ENCODE peak calls at places on chromosomes 4 and X, in nine cellular contexts. W is CD8-positive, alpha-beta memory T cell; N is cardiac muscle cell; X is esophagus squamous epithelium; A is H1; V is right cardiac atrium; L is heart left ventricle; H is NT2/D1; R is Peyer's patch. Z is an unnamed sample. For H3K27me3, the result is how much of the 10 kb centered on the place peaks cover.

GRCh38 chrX:9133426-9133825 is 99.5 kb upstream of the FAM9B start:
- DNase-seq in W (no peak), N (no peak), X (no peak), A (no peak), V (no peak), L (no peak), H (no peak), R (no peak), Z (no peak)

GRCh38 chr4:14022428-14022827 is 394.9 kb upstream of the BOD1L1 start:
- DNase-seq in W (no peak), N (no peak), X (no peak), A (no peak), V (no peak), L (no peak), H (no peak), R (no peak), Z (no peak)

GRCh38 chrX:3145716-3146115 is 104.4 kb downstream of the ARSF start:
- DNase-seq in W (no peak), N (no peak), X (no peak), A (no peak), V (no peak), L (no peak), H (peak), R (no peak), Z (no peak)

GRCh38 chr4:121943941-121944340 is 7.9 kb downstream of the TRPC3 start:
- DNase-seq in W (no peak), N (no peak), X (no peak), A (no peak), V (no peak), L (no peak), H (no peak), R (no peak), Z (no peak)

GRCh38 chr4:15197005-15197404 is 194.7 kb downstream of the CPEB2 start:
- DNase-seq in W (no peak), N (peak), X (no peak), A (no peak), V (no peak), L (no peak), H (peak), R (no peak), Z (no peak)

GRCh38 chr4:161762796-161763195 is 401.0 kb downstream of the FSTL5 start:
- DNase-seq in W (no peak), N (no peak), X (no peak), A (no peak), V (no peak), L (no peak), H (no peak), R (no peak), Z (no peak)

GRCh38 chrX:18886005-18886343 is 97.9 kb downstream of the PHKA2 start:
- DNase-seq in W (no peak), N (no peak), X (no peak), A (no peak), V (no peak), L (no peak), H (no peak), R (peak), Z (peak)

GRCh38 chr4:95548738-95549245 is at the start of gene UNC5C:
- DNase-seq in W (no peak), N (peak), X (no peak), A (no peak), V (peak), L (peak), H (no peak), R (no peak), Z (no peak)

GRCh38 chrX:15418041-15418706 is 34.0 kb upstream of the VEGFD start:
- DNase-seq in W (no peak), N (no peak), X (no peak), A (no peak), V (no peak), L (no peak), H (no peak), R (no peak), Z (no peak)

GRCh38 chr4:48570646-48571220 is 80.7 kb downstream of the ZAR1 start:
- DNase-seq in W (no peak), N (no peak), X (no peak), A (no peak), V (no peak), L (no peak), H (no peak), R (no peak), Z (no peak)

GRCh38 chr4:181952478-181952877 is 290.7 kb upstream of the TENM3 start:
- DNase-seq in W (no peak), N (no peak), X (no peak), A (no peak), V (no peak), L (peak), H (no peak), R (no peak), Z (no peak)

GRCh38 chrX:50697691-50698090 is 116.3 kb downstream of the SHROOM4 start:
- DNase-seq in W (no peak), N (peak), X (no peak), A (no peak), V (no peak), L (no peak), H (peak), R (no peak), Z (no peak)

GRCh38 chr4:146029939-146030710 is 91.5 kb upstream of the ZNF827 start:
- DNase-seq in W (no peak), N (no peak), X (no peak), A (no peak), V (no peak), L (no peak), H (no peak), R (peak), Z (no peak)

GRCh38 chr4:61770456-61770855 is 570.3 kb downstream of the ADGRL3 start:
- DNase-seq in W (no peak), N (no peak), X (no peak), A (no peak), V (no peak), L (no peak), H (peak), R (no peak), Z (no peak)

GRCh38 chr4:75940692-75941253 is at the start of gene NAAA:
- DNase-seq in W (peak), N (peak), X (peak), A (peak), V (peak), L (peak), H (peak), R (peak), Z (peak)

GRCh38 chrX:129976441-129976840 is 6.0 kb upstream of the BCORL1 start:
- DNase-seq in W (no peak), N (no peak), X (no peak), A (no peak), V (no peak), L (no peak), H (no peak), R (no peak), Z (no peak)
- H3K27me3 ChIP-seq in W (under half), N (under half), X (under half), A (under half), V (under half), L (under half), H (under half), R (under half), Z (under half)

DNA sequence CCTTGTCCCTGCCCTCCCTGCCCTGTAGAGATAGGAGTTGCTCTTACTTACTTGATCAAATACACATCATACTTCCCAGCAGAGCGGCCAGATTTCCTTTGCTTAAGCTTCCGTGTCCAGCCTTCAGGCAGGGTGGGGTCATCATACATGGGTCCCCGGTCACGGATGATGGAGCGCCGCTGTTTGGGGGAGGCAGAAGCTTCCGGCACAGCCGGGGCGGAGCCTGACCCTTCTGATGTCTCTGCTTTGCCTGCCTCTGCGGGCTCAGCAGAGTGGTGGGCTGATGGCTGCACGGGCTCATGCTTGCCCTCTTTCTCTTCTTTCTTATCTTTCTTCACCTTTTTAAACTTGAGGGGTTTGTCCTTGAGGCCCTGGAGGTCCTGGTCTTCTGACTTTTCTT is 12.5 kb upstream of the IRAK1 start:
- DNase-seq in W (no peak), N (no peak), X (no peak), A (no peak), V (no peak), L (no peak), H (no peak), R (no peak), Z (no peak)
- H3K27me3 ChIP-seq in W (under half), N (under half), X (under half), A (under half), V (under half), L (under half), H (under half), R (under half), Z (under half)

GRCh38 chr4:826508-827208 is 729 bp upstream of the CPLX1 start:
- DNase-seq in W (no peak), N (peak), X (no peak), A (no peak), V (no peak), L (no peak), H (no peak), R (no peak), Z (no peak)

GRCh38 chr4:825969-826330 is at the start of gene CPLX1:
- DNase-seq in W (no peak), N (peak), X (no peak), A (no peak), V (no peak), L (no peak), H (no peak), R (no peak), Z (no peak)

GRCh38 chr4:828641-829271 is 2.8 kb upstream of the CPLX1 start:
- DNase-seq in W (no peak), N (no peak), X (no peak), A (no peak), V (no peak), L (peak), H (no peak), R (no peak), Z (no peak)

GRCh38 chr4:829291-829690 is 3.4 kb upstream of the CPLX1 start:
- DNase-seq in W (no peak), N (no peak), X (no peak), A (no peak), V (no peak), L (peak), H (no peak), R (no peak), Z (no peak)

GRCh38 chr4:827209-828081 is 1.5 kb upstream of the CPLX1 start:
- DNase-seq in W (no peak), N (no peak), X (no peak), A (no peak), V (no peak), L (no peak), H (no peak), R (no peak), Z (no peak)
- H3K27me3 ChIP-seq in W (under half), N (half or more), X (half or more), A (half or more), V (under half), L (under half), H (half or more), R (under half), Z (under half)

DNA sequence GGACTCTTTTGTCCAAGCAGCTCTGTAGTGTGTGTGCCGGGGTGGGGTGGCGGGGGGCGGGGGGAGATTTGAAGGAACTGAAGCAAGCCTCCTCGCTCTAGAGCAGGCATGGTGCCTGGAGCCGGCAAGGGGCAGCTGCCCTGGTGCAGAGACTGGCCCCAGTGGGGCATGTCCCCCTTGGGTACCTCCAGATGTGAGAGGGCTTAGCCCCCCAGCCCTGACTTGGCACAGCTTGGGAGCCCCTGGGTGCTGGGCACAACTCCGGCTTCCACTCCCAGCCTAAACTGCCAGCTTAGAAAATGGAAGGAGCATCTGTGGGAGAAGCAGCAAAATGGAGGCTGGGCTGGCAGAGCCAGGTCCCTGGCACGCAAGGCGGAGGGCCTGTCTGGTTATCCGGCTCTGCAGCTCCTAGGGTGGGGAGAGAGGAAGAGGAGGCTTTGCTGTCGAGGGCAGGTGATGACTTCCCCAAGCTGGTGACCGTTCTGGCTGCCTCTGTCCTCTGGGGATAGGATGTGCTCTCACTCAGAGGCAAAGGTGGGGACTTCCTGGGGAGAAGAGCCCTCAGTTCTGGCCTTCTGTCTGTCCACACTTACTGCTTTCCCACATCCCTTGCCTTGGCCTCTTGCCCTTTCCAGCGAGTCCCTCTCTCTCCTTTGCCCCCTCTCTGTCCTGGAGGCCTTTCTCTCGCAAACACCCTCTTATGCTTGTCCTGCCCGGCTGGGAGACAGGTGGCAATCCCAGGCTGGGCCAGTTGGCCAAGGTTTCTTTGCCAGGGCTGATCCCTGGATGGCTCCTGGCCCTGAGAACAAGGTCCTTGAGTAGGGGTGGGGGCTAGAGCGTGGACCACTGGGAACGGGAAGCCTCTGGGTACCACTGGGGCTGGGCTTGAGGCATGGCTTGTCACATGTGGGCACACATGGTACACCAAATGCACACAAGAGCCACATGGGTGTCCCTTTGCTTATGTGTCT is 2.0 kb downstream of the DLG3 start:
- DNase-seq in W (no peak), N (no peak), X (no peak), A (no peak), V (no peak), L (no peak), H (no peak), R (no peak), Z (no peak)
- H3K27me3 ChIP-seq in W (under half), N (half or more), X (under half), A (under half), V (under half), L (under half), H (under half), R (under half), Z (under half)